ENCODE peak calls at places on chromosomes 12 and 14, in ten cellular contexts. O is Karpas-422; P is body of pancreas; F is AG08395; X is HT1080; A is EL; V is LoVo; K is caudate nucleus; G is naive thymus-derived CD4-positive, alpha-beta T cell; R is HL-60. H is an unnamed sample.

GRCh38 chr14:67510836-67511235 is 22.3 kb upstream of the PLEKHH1 start:
- DNase-seq in X (peak; percentile 79), G (no peak), V (no peak), O (no peak), K (no peak), R (no peak), F (no peak), A (peak; percentile 49), P (no peak), H (no peak)

GRCh38 chr12:117064596-117064995 is 34.6 kb downstream of the TESC start:
- DNase-seq in R (peak; percentile 63), O (no peak), K (no peak), P (no peak), F (no peak), X (no peak), V (no peak), A (no peak), G (no peak), H (no peak)

GRCh38 chr12:574475-575128 is 88.6 kb downstream of the NINJ2 start:
- DNase-seq in F (no peak), V (no peak), P (no peak), A (peak; percentile 9), O (no peak), X (no peak), R (no peak), K (no peak), G (peak; percentile 4), H (no peak)

GRCh38 chr12:90816353-90817089 is 138.5 kb downstream of the CCER1 start:
- DNase-seq in O (no peak), X (peak; percentile 62), R (no peak), P (no peak), G (no peak), K (no peak), A (peak; percentile 11), F (no peak), V (no peak), H (no peak)

GRCh38 chr12:22064968-22065367 is 18.9 kb downstream of the CMAS start:
- DNase-seq in V (no peak), F (no peak), A (no peak), X (no peak), G (no peak), R (no peak), O (no peak), K (no peak), P (no peak), H (no peak)

GRCh38 chr14:36293824-36294223 is 26.6 kb downstream of the MBIP start:
- DNase-seq in A (peak; percentile 26), G (no peak), V (no peak), P (peak; percentile 2), R (peak; percentile 35), O (no peak), F (no peak), X (peak; percentile 21), K (no peak), H (no peak)

GRCh38 chr12:96141216-96141944 is 52.8 kb upstream of the ELK3 start:
- DNase-seq in A (peak; percentile 73), K (no peak), F (peak; percentile 67), R (no peak), P (no peak), X (no peak), V (no peak), O (no peak), G (no peak), H (no peak)

GRCh38 chr12:103021538-103022218 is 64.2 kb downstream of the ASCL1 start:
- DNase-seq in V (no peak), O (no peak), X (no peak), A (no peak), F (no peak), P (no peak), K (no peak), R (no peak), G (no peak), H (no peak)

GRCh38 chr12:388547-389137 is 478 bp downstream of the KDM5A start:
- DNase-seq in O (peak; percentile 76), K (no peak), F (peak; percentile 3), V (peak; percentile 20), X (peak; percentile 3), P (peak; percentile 7), A (peak; percentile 36), R (no peak), G (peak; percentile 49), H (peak; percentile 7)

GRCh38 chr12:121894633-121895032 is 6.0 kb downstream of the PSMD9 start:
- DNase-seq in A (peak; percentile 32), G (no peak), X (no peak), F (no peak), R (no peak), O (peak; percentile 68), K (no peak), P (peak; percentile 14), V (no peak), H (no peak)

GRCh38 chr12:11545438-11546330 is 103.8 kb upstream of the ETV6 start:
- DNase-seq in V (no peak), A (peak; percentile 16), G (peak; percentile 50), R (no peak), O (no peak), X (peak; percentile 39), F (no peak), P (no peak), K (no peak), H (peak; percentile 39)

GRCh38 chr12:9795945-9796344 is 31.3 kb upstream of the KLRF1 start:
- DNase-seq in P (no peak), R (no peak), A (no peak), V (no peak), O (no peak), G (no peak), X (no peak), K (no peak), F (no peak), H (no peak)

GRCh38 chr14:20687362-20688166 is 1.0 kb upstream of the ANG start:
- DNase-seq in P (peak; percentile 67), F (no peak), K (no peak), A (no peak), X (no peak), R (no peak), G (no peak), V (peak; percentile 56), O (no peak), H (no peak)

GRCh38 chr12:30000401-30000800 is 216.7 kb upstream of the TMTC1 start:
- DNase-seq in O (no peak), F (no peak), V (no peak), A (no peak), G (no peak), X (no peak), R (no peak), K (no peak), P (no peak), H (no peak)

GRCh38 chr14:85333313-85333712 is 196.6 kb upstream of the FLRT2 start:
- DNase-seq in P (peak; percentile 3), X (peak; percentile 84), O (no peak), R (no peak), F (peak; percentile 58), G (no peak), V (no peak), K (no peak), A (peak; percentile 33), H (no peak)

GRCh38 chr14:89282191-89282590 is 134.8 kb downstream of the FOXN3 start:
- DNase-seq in A (no peak), R (no peak), O (no peak), X (no peak), F (no peak), K (no peak), G (no peak), V (no peak), P (no peak), H (no peak)

GRCh38 chr14:55579724-55580400 is at the start of gene KTN1:
- DNase-seq in O (peak; percentile 96), F (peak; percentile 89), X (peak; percentile 75), K (peak; percentile 63), R (no peak), A (peak; percentile 84), V (peak; percentile 89), G (peak; percentile 88), P (peak; percentile 86), H (peak; percentile 85)

GRCh38 chr12:112408621-112409020 is 784 bp downstream of the RPL6 start:
- DNase-seq in R (no peak), V (no peak), F (no peak), O (no peak), P (no peak), G (no peak), A (no peak), X (peak; percentile 24), K (no peak), H (no peak)

GRCh38 chr12:120093592-120094355 is 22.8 kb downstream of the RAB35 start:
- DNase-seq in R (no peak), O (no peak), V (no peak), P (no peak), G (no peak), F (no peak), A (no peak), K (no peak), X (no peak), H (no peak)

GRCh38 chr14:96065661-96066459 is 26.7 kb downstream of the C14orf132 start:
- DNase-seq in K (no peak), F (no peak), V (no peak), O (peak; percentile 90), G (no peak), A (no peak), R (no peak), P (no peak), X (no peak), H (peak; percentile 67)

GRCh38 chr14:99212646-99213045 is 59.4 kb downstream of the BCL11B start:
- DNase-seq in G (no peak), V (no peak), F (no peak), R (no peak), X (no peak), A (no peak), O (no peak), K (no peak), P (no peak), H (no peak)

GRCh38 chr12:82660541-82661325 is 26.0 kb upstream of the TMTC2 start:
- DNase-seq in K (no peak), V (peak; percentile 19), X (peak; percentile 42), G (no peak), P (no peak), F (no peak), O (no peak), R (no peak), A (peak; percentile 5), H (no peak)